ENCODE peak calls at places on chromosomes 5 and 9, in four cellular contexts. O, Q, E and L are unnamed samples.

GRCh38 chr9:111917980-111918379 is 21.4 kb downstream of the UGCG start:
- DNase-seq in E (no peak), O (no peak), Q (no peak), L (no peak)

GRCh38 chr9:126329476-126330275 is 3.0 kb downstream of the MVB12B start:
- DNase-seq in O (no peak), E (no peak), Q (no peak), L (no peak)

GRCh38 chr5:181215997-181216982 is 6.8 kb upstream of the TRIM41 start:
- DNase-seq in Q (peak), O (no peak), E (no peak), L (no peak)

GRCh38 chr5:164392531-164392930 is 887.1 kb downstream of the MAT2B start:
- DNase-seq in Q (no peak), O (no peak), E (no peak), L (no peak)

GRCh38 chr5:112049738-112050137 is 292.7 kb upstream of the NREP start:
- DNase-seq in E (no peak), Q (no peak), O (peak), L (no peak)

GRCh38 chr9:133540336-133541025 is 6.0 kb downstream of the ADAMTSL2 start:
- DNase-seq in Q (no peak), O (no peak), E (no peak), L (no peak)

GRCh38 chr9:13942695-13943094 is 371.2 kb downstream of the NFIB start:
- DNase-seq in Q (no peak), O (peak), E (no peak), L (peak)

GRCh38 chr5:132665681-132666080 is 7.7 kb downstream of the IL13 start:
- DNase-seq in O (no peak), Q (no peak), E (no peak), L (no peak)

GRCh38 chr9:125789196-125789595 is 42.0 kb downstream of the PBX3 start:
- DNase-seq in E (no peak), Q (no peak), O (no peak), L (no peak)

GRCh38 chr5:75342836-75343235 is 5.8 kb downstream of the HMGCR start:
- DNase-seq in O (no peak), Q (no peak), E (no peak), L (no peak)

GRCh38 chr9:69622664-69623063 is 49.5 kb downstream of the APBA1 start:
- DNase-seq in E (no peak), Q (no peak), O (peak), L (no peak)

GRCh38 chr5:54869691-54870090 is 115.7 kb downstream of the ESM1 start:
- DNase-seq in O (no peak), E (no peak), Q (no peak), L (no peak)

GRCh38 chr5:180116441-180117377 is 45.1 kb upstream of the RNF130 start:
- DNase-seq in E (no peak), Q (no peak), O (no peak), L (no peak)

GRCh38 chr9:91857831-91858669 is 92.0 kb downstream of the ROR2 start:
- DNase-seq in Q (no peak), O (no peak), E (no peak), L (no peak)

GRCh38 chr9:129558551-129559505 is 62.1 kb downstream of the C9orf50 start:
- DNase-seq in O (no peak), Q (no peak), E (no peak), L (no peak)

GRCh38 chr9:98795970-98796363 is 388 bp downstream of the ANKS6 start:
- DNase-seq in Q (peak), O (no peak), E (peak), L (no peak)

GRCh38 chr9:32704343-32704742 is 68.9 kb upstream of the TAF1L start:
- DNase-seq in E (no peak), O (no peak), Q (no peak), L (no peak)

GRCh38 chr9:116155700-116156045 is 2.1 kb downstream of the PAPPA start:
- DNase-seq in E (no peak), O (no peak), Q (no peak), L (no peak)

GRCh38 chr9:110058304-110058953 is 149.5 kb downstream of the C9orf152 start:
- DNase-seq in E (peak), O (peak), Q (peak), L (no peak)

GRCh38 chr5:141182248-141182647 is at the start of gene PCDHB16:
- DNase-seq in E (peak), Q (no peak), O (peak), L (no peak)

GRCh38 chr5:155004138-155004744 is 9.3 kb upstream of the KIF4B start:
- DNase-seq in O (no peak), Q (peak), E (peak), L (no peak)

GRCh38 chr5:158268286-158268685 is 409.3 kb upstream of the CLINT1 start:
- DNase-seq in E (no peak), O (no peak), Q (no peak), L (no peak)

GRCh38 chr5:13378073-13378472 is 566.4 kb downstream of the DNAH5 start:
- DNase-seq in E (no peak), Q (no peak), O (no peak), L (no peak)